ENCODE peak calls at places on chromosomes 12 and 14, in six cellular contexts. O, L, T, W, J and V are unnamed samples.

GRCh38 chr14:100653409-100653808 is 66.2 kb upstream of the BEGAIN start:
- DNase-seq in T (no peak), W (peak; percentile 21), L (no peak), O (no peak), J (no peak), V (no peak)

GRCh38 chr14:99454246-99454645 is 26.4 kb downstream of the SETD3 start:
- DNase-seq in W (no peak), J (no peak), L (no peak), O (no peak), T (no peak), V (no peak)

GRCh38 chr12:47718531-47718930 is 6.8 kb downstream of the ENDOU start:
- DNase-seq in W (no peak), O (no peak), T (no peak), L (no peak), J (no peak), V (no peak)

GRCh38 chr12:99130808-99131538 is 485.9 kb downstream of the APAF1 start:
- DNase-seq in W (no peak), O (no peak), J (no peak), T (no peak), L (peak; percentile 12), V (no peak)

GRCh38 chr12:93946542-93947150 is 201.7 kb upstream of the PLXNC1 start:
- DNase-seq in O (no peak), J (no peak), T (no peak), L (peak; percentile 57), W (no peak), V (no peak)

GRCh38 chr12:71415336-71416231 is 24.0 kb upstream of the LGR5 start:
- DNase-seq in W (peak; percentile 40), O (no peak), L (peak; percentile 81), T (peak; percentile 51), J (no peak), V (no peak)

GRCh38 chr12:61574339-61574738 is 685.9 kb upstream of the USP15 start:
- DNase-seq in O (no peak), W (no peak), J (no peak), L (no peak), T (no peak), V (no peak)

GRCh38 chr12:90801776-90802175 is 153.2 kb downstream of the CCER1 start:
- DNase-seq in J (no peak), O (no peak), W (no peak), L (peak; percentile 77), T (no peak), V (no peak)

GRCh38 chr12:109947511-109947910 is 47.4 kb downstream of the TCHP start:
- DNase-seq in O (no peak), J (no peak), W (no peak), L (no peak), T (no peak), V (no peak)

GRCh38 chr14:22887260-22887989 is 4.4 kb downstream of the REM2 start:
- DNase-seq in L (peak; percentile 95), J (no peak), T (no peak), O (peak; percentile 24), W (peak; percentile 60), V (peak; percentile 80)

GRCh38 chr12:30898846-30899245 is 27.7 kb upstream of the TSPAN11 start:
- DNase-seq in O (no peak), L (peak; percentile 60), W (no peak), T (no peak), J (no peak), V (no peak)

GRCh38 chr12:102503056-102503681 is 22.8 kb upstream of the IGF1 start:
- DNase-seq in O (no peak), W (no peak), T (no peak), L (no peak), J (no peak), V (no peak)

GRCh38 chr14:22926316-22926715 is 2.9 kb downstream of the PRMT5 start:
- DNase-seq in W (no peak), O (no peak), L (peak; percentile 91), T (no peak), J (no peak), V (no peak)

GRCh38 chr12:101671157-101671791 is 26.2 kb upstream of the CHPT1 start:
- DNase-seq in J (peak; percentile 17), W (peak; percentile 52), L (no peak), O (no peak), T (no peak), V (peak; percentile 69)

GRCh38 chr12:29103539-29103974 is 45.5 kb upstream of the FAR2 start:
- DNase-seq in T (no peak), W (peak; percentile 76), L (no peak), J (no peak), O (no peak), V (no peak)

GRCh38 chr14:36583242-36584166 is 1.1 kb upstream of the NKX2-8 start:
- DNase-seq in T (no peak), O (no peak), W (no peak), J (no peak), L (no peak), V (no peak)

GRCh38 chr14:36582011-36582873 is at the start of gene NKX2-8:
- DNase-seq in O (no peak), J (no peak), W (no peak), T (no peak), L (no peak), V (no peak)

GRCh38 chr14:36585100-36585499 is 2.7 kb upstream of the NKX2-8 start:
- DNase-seq in L (no peak), T (no peak), O (no peak), W (no peak), J (no peak), V (no peak)

GRCh38 chr14:36582874-36583241 is 444 bp upstream of the NKX2-8 start:
- DNase-seq in O (no peak), L (no peak), J (no peak), W (no peak), T (no peak), V (no peak)

DNA sequence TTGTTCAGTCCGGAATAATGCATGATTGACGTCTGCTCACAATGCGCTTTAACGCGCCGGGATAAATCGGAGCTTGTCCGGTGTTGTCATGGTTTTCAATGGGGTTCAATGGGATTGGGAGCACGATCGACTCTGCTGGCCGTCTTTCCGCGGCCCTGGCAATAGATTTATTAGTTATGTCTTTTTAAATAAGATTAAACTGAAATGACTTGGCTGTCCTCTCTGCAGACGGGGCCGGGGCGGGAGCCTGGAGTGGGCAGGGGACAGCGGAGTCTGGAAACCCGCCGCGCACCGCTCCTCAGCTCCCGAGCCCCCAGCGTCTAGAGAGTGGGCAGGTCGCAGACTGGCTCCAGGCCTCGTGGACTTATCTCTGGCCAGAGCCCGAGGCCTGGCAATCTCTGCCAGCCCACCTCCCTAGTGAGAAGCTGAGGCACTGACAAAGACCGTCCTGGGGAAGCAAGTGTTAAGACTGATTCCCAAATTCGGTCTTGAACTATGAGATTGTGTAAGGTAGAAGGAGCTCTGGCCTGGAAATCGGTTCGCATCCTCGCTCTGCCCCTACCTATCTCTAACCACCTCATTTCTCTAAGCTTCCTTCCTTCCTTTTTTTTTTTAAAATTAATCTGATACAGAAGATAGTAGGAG is 1.9 kb upstream of the NKX2-8 start:
- DNase-seq in W (no peak), T (no peak), O (no peak), J (no peak), L (no peak), V (no peak)
- H3K27me3 ChIP-seq in W (peaks cover 23% of the 10 kb centered on the region), T (peaks cover 73% of the 10 kb centered on the region), O (peaks cover 19% of the 10 kb centered on the region), J (peaks cover 100% of the 10 kb centered on the region), L (peaks cover 43% of the 10 kb centered on the region), V (peaks cover 6% of the 10 kb centered on the region)

GRCh38 chr12:123145211-123145610 is 5.7 kb downstream of the PITPNM2 start:
- DNase-seq in T (no peak), W (no peak), O (no peak), L (no peak), J (no peak), V (peak; percentile 60)
- H3K4me1 ChIP-seq in T (peaks cover 4% of the 10 kb centered on the region), W (peaks cover 30% of the 10 kb centered on the region), O (peaks cover 9% of the 10 kb centered on the region), L (peaks cover 34% of the 10 kb centered on the region), J (peaks cover 83% of the 10 kb centered on the region), V (peaks cover 34% of the 10 kb centered on the region)

GRCh38 chr14:105144666-105145380 is 23.8 kb downstream of the JAG2 start:
- DNase-seq in W (no peak), T (peak; percentile 15), O (no peak), J (peak; percentile 10), L (no peak), V (peak; percentile 7)

GRCh38 chr14:105146976-105147700 is 21.4 kb downstream of the JAG2 start:
- DNase-seq in L (no peak), J (peak; percentile 12), O (no peak), W (no peak), T (peak; percentile 8), V (no peak)

GRCh38 chr14:105145381-105146180 is 23.0 kb downstream of the JAG2 start:
- DNase-seq in J (no peak), L (no peak), O (no peak), T (peak; percentile 30), W (no peak), V (peak; percentile 1)

GRCh38 chr14:105147701-105148603 is 20.6 kb downstream of the JAG2 start:
- DNase-seq in J (peak; percentile 14), L (no peak), W (no peak), O (no peak), T (peak; percentile 7), V (no peak)

GRCh38 chr14:105146181-105146975 is 22.2 kb downstream of the JAG2 start:
- DNase-seq in W (no peak), J (peak; percentile 14), L (no peak), T (peak; percentile 10), O (no peak), V (no peak)
- H3K36me3 ChIP-seq in W (no peaks in the 10 kb centered on the region), J (peaks cover 81% of the 10 kb centered on the region), L (no peaks in the 10 kb centered on the region), T (no peaks in the 10 kb centered on the region), O (no peaks in the 10 kb centered on the region), V (no peaks in the 10 kb centered on the region)

GRCh38 chr12:114439306-114439705 is 33.4 kb upstream of the TBX5 start:
- DNase-seq in O (no peak), J (no peak), L (no peak), W (no peak), T (no peak), V (no peak)
- H3K27me3 ChIP-seq in O (peaks cover 21% of the 10 kb centered on the region), J (peaks cover 80% of the 10 kb centered on the region), L (peaks cover 93% of the 10 kb centered on the region), W (peaks cover 27% of the 10 kb centered on the region), T (peaks cover 75% of the 10 kb centered on the region), V (peaks cover 5% of the 10 kb centered on the region)

GRCh38 chr14:92564361-92565039 is 50.9 kb downstream of the RIN3 start:
- DNase-seq in O (no peak), L (no peak), J (peak; percentile 36), T (no peak), W (no peak), V (no peak)

GRCh38 chr14:92563359-92563758 is 49.8 kb downstream of the RIN3 start:
- DNase-seq in W (no peak), J (no peak), O (no peak), L (peak; percentile 77), T (no peak), V (no peak)

GRCh38 chr14:92567173-92567725 is 53.7 kb downstream of the RIN3 start:
- DNase-seq in L (no peak), W (no peak), T (no peak), J (no peak), O (no peak), V (no peak)

GRCh38 chr14:92565040-92565717 is 51.6 kb downstream of the RIN3 start:
- DNase-seq in O (no peak), J (no peak), T (no peak), W (no peak), L (peak; percentile 60), V (no peak)

GRCh38 chr14:92565718-92566115 is 52.1 kb downstream of the RIN3 start:
- DNase-seq in J (no peak), W (no peak), T (no peak), O (no peak), L (peak; percentile 73), V (no peak)
- H3K4me1 ChIP-seq in J (peaks cover 44% of the 10 kb centered on the region), W (peaks cover 35% of the 10 kb centered on the region), T (peaks cover 9% of the 10 kb centered on the region), O (no peaks in the 10 kb centered on the region), L (peaks cover 39% of the 10 kb centered on the region), V (peaks cover 44% of the 10 kb centered on the region)